ENCODE peak calls at places on chromosomes 3 and 15, in six cellular contexts. E, O, L, R, V and X are unnamed samples.

GRCh38 chr3:60316121-60316783 is 935.0 kb downstream of the FHIT start:
- DNase-seq in R (no peak), L (no peak), V (no peak), E (no peak), O (peak; percentile 78), X (no peak)

GRCh38 chr3:55648591-55649318 is 161.6 kb upstream of the WNT5A start:
- DNase-seq in V (no peak), R (no peak), L (no peak), O (no peak), E (no peak), X (no peak)

GRCh38 chr3:99627062-99627826 is 11.2 kb upstream of the COL8A1 start:
- DNase-seq in L (no peak), O (peak; percentile 33), E (no peak), V (no peak), R (no peak), X (no peak)

GRCh38 chr3:69855436-69856162 is 116.3 kb downstream of the MITF start:
- DNase-seq in E (no peak), L (no peak), O (peak; percentile 64), R (no peak), V (no peak), X (no peak)

GRCh38 chr3:47162695-47163022 is 1.3 kb downstream of the SETD2 start:
- DNase-seq in L (no peak), R (no peak), V (no peak), O (peak; percentile 16), E (no peak), X (no peak)

GRCh38 chr3:123373535-123373987 is 75.3 kb downstream of the ADCY5 start:
- DNase-seq in L (no peak), O (no peak), V (no peak), R (no peak), E (peak; percentile 78), X (no peak)

GRCh38 chr3:87203807-87204206 is 23.3 kb upstream of the CHMP2B start:
- DNase-seq in E (no peak), R (no peak), V (no peak), L (no peak), O (no peak), X (no peak)

GRCh38 chr15:27418729-27419128 is 447.7 kb downstream of the GABRG3 start:
- DNase-seq in L (no peak), E (no peak), O (no peak), R (no peak), V (no peak), X (no peak)

GRCh38 chr3:197516517-197516889 is 39.3 kb downstream of the BDH1 start:
- DNase-seq in E (no peak), R (no peak), V (no peak), O (peak; percentile 94), L (peak; percentile 43), X (no peak)

GRCh38 chr15:64455951-64456350 is 4.4 kb upstream of the ZNF609 start:
- DNase-seq in R (no peak), L (no peak), E (peak; percentile 47), V (no peak), O (no peak), X (no peak)

GRCh38 chr3:72412557-72412956 is 435.7 kb downstream of the SHQ1 start:
- DNase-seq in O (no peak), R (no peak), V (no peak), L (no peak), E (no peak), X (no peak)

GRCh38 chr15:66832679-66833078 is 130.6 kb downstream of the SMAD6 start:
- DNase-seq in L (no peak), E (no peak), R (peak; percentile 71), O (peak; percentile 56), V (peak; percentile 70), X (no peak)

GRCh38 chr15:76058714-76059319 is 968 bp upstream of the TMEM266 start:
- DNase-seq in O (no peak), V (peak; percentile 45), E (no peak), L (no peak), R (no peak), X (no peak)

GRCh38 chr3:31312400-31312799 is 220.3 kb upstream of the STT3B start:
- DNase-seq in O (no peak), E (no peak), R (no peak), V (no peak), L (no peak), X (no peak)

GRCh38 chr3:100210777-100211145 is 50.0 kb upstream of the TBC1D23 start:
- DNase-seq in E (peak; percentile 65), V (no peak), O (peak; percentile 95), L (no peak), R (peak; percentile 94), X (no peak)

GRCh38 chr3:49158792-49159191 is 7.3 kb downstream of the CCDC71 start:
- DNase-seq in O (no peak), L (no peak), V (no peak), R (no peak), E (no peak), X (no peak)

GRCh38 chr15:60004846-60005351 is 788 bp downstream of the FOXB1 start:
- DNase-seq in E (no peak), V (peak; percentile 3), R (no peak), L (no peak), O (peak; percentile 6), X (no peak)

GRCh38 chr15:60208708-60209107 is 189.1 kb downstream of the ANXA2 start:
- DNase-seq in R (no peak), L (no peak), E (peak; percentile 46), V (no peak), O (no peak), X (no peak)

GRCh38 chr3:56980798-56981390 is 79.6 kb upstream of the SPATA12 start:
- DNase-seq in L (peak; percentile 50), V (peak; percentile 89), E (peak; percentile 29), O (peak; percentile 99), R (peak; percentile 86), X (peak; percentile 83)

DNA sequence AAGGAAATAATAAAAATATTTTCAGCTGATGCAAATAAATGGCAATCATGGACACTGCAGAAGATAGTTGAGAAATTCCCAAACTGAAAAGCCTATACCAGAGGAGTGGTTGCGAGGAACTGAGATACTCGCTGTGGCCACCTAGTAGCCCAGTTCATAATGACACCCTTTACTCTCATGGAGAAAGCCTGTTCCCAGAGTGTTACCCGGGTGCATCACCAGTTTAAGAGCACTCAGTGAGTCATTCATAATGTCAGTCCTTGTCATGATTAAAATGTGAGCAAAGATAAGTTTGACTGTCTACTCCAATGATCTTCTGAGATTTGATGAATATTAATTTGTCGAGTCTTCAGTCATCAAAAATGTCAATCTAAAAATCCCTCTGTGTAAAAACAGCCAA is 138.4 kb upstream of the LRRC3B start:
- DNase-seq in V (no peak), E (no peak), L (no peak), R (no peak), O (no peak), X (no peak)
- TF ChIP-seq CTCF in V (no peak), E (no peak), L (no peak), R (no peak), O (no peak), X (no peak)

GRCh38 chr3:134755821-134756220 is 39.2 kb upstream of the EPHB1 start:
- DNase-seq in E (no peak), O (no peak), R (no peak), L (no peak), V (no peak), X (no peak)

GRCh38 chr3:134751831-134752230 is 43.2 kb upstream of the EPHB1 start:
- DNase-seq in V (no peak), L (no peak), R (no peak), E (no peak), O (no peak), X (no peak)

GRCh38 chr3:134752761-134753461 is 42.1 kb upstream of the EPHB1 start:
- DNase-seq in L (no peak), O (no peak), V (no peak), E (no peak), R (no peak), X (no peak)

GRCh38 chr3:134754768-134755559 is 40.1 kb upstream of the EPHB1 start:
- DNase-seq in R (peak; percentile 6), L (peak; percentile 35), E (peak; percentile 13), O (peak; percentile 30), V (peak; percentile 12), X (no peak)

DNA sequence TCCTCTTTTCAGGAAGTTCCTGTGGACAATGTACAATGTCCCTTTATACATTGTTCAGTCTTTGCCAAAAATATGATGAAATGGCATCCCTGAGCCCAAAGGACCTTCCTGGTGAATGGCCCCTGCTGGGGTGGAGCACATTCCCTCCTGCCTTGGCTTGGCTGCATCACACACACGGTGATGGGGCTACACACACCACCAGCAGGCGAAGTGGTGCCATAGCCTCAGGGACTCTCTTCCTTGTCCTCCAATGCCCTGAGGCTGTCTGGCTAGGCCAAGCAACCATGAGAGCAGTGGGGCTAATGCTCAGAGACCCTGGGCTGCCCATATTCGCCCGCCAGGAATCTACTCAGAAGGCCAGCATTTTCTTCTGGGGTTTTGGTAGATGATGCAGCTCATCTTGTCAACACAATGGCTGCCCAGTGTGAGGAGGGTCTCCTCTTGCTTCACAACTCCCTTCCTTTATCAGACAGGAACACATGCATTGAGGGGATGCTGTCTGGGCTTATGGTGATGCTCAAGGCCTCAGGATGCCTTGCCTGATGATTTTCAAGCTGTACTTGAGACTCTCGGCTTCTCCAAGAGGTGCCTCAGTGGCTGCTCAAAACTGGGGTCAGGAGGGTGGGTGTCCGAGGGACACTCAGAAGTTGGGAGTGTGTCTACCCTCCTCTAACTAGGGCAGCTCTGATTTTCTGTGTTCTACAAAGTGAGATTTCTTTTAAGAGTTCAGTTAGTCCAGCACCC is 40.9 kb upstream of the EPHB1 start:
- DNase-seq in E (no peak), L (no peak), R (no peak), V (no peak), O (no peak), X (no peak)
- TF ChIP-seq CTCF in E (no peak), L (no peak), R (no peak), V (no peak), O (no peak), X (no peak)

GRCh38 chr15:96031426-96031825 is 299.1 kb upstream of the NR2F2 start:
- DNase-seq in V (no peak), O (no peak), R (no peak), L (no peak), E (no peak), X (no peak)

GRCh38 chr15:96029172-96029571 is 301.3 kb upstream of the NR2F2 start:
- DNase-seq in R (no peak), L (no peak), V (no peak), E (no peak), O (no peak), X (no peak)

GRCh38 chr15:96027501-96027900 is 303.0 kb upstream of the NR2F2 start:
- DNase-seq in V (no peak), R (no peak), O (no peak), L (no peak), E (no peak), X (no peak)

GRCh38 chr15:96023081-96023480 is 307.4 kb upstream of the NR2F2 start:
- DNase-seq in R (no peak), E (no peak), V (no peak), O (no peak), L (no peak), X (no peak)

GRCh38 chr15:96028620-96029019 is 301.9 kb upstream of the NR2F2 start:
- DNase-seq in V (no peak), O (no peak), L (no peak), E (no peak), R (no peak), X (no peak)
- TF ChIP-seq CTCF in V (no peak), O (no peak), L (no peak), E (no peak), R (no peak), X (no peak)

DNA sequence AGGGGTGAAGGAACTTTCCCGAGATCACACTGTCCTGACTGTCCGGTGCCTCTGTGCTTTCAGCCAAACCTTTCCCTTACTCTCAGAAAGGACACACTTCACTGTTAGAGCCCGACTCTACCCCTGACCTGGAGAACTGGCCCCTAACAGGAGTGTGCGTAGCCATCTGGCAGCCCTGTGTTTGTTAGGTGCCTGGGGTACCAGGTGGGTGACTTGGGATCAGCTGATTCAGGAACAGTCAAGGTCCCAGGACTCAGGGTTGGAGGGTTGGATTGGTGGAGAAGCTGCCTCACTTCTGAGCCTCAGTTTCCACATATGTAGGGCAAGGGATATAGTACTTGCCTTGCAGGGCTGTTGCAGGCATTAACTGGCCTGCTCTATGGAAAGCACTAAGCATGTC is 98.3 kb upstream of the SLC6A11 start:
- DNase-seq in E (no peak), O (no peak), V (no peak), L (no peak), R (no peak), X (peak; percentile 59)
- TF ChIP-seq CTCF in E (no peak), O (no peak), V (no peak), L (no peak), R (no peak), X (no peak)